ENCODE peak calls at places on chromosomes 16 and 17, in ten cellular contexts. R, K, P, C, Q, S, W, G, M and E are unnamed samples. For H3K27me3, the result is how much of the 10 kb centered on the place peaks cover.

GRCh38 chr17:45144199-45145034 is 3.9 kb upstream of the HEXIM1 start:
- DNase-seq in R (no peak), K (no peak), P (no peak), C (peak), Q (no peak), S (no peak), W (no peak), G (no peak), M (no peak), E (no peak)

GRCh38 chr17:45364531-45365390 is 47.9 kb upstream of the MAP3K14 start:
- DNase-seq in R (no peak), K (peak), P (no peak), C (no peak), Q (no peak), S (no peak), W (no peak), G (no peak), M (no peak), E (no peak)

GRCh38 chr16:68282064-68282452 is 17.7 kb downstream of the SLC7A6 start:
- DNase-seq in R (no peak), K (no peak), P (no peak), C (no peak), Q (no peak), S (no peak), W (no peak), G (no peak), M (no peak), E (no peak)

GRCh38 chr16:11996433-11997174 is 20.1 kb downstream of the SNX29 start:
- DNase-seq in R (no peak), K (no peak), P (no peak), C (no peak), Q (no peak), S (no peak), W (no peak), G (no peak), M (peak), E (no peak)

GRCh38 chr16:35497399-35497798 is 2038.0 kb downstream of the TP53TG3F start:
- DNase-seq in R (no peak), K (no peak), P (peak), C (no peak), Q (no peak), S (no peak), W (no peak), G (no peak), M (no peak), E (no peak)

GRCh38 chr17:31830971-31831755 is 27.9 kb downstream of the COPRS start:
- DNase-seq in R (no peak), K (no peak), P (no peak), C (no peak), Q (no peak), S (no peak), W (no peak), G (no peak), M (peak), E (no peak)

GRCh38 chr16:20678242-20678641 is 19.2 kb downstream of the ACSM1 start:
- DNase-seq in R (no peak), K (no peak), P (no peak), C (no peak), Q (no peak), S (no peak), W (no peak), G (no peak), M (no peak), E (no peak)

GRCh38 chr17:45977976-45978626 is 20.9 kb upstream of the STH start:
- DNase-seq in R (no peak), K (no peak), P (no peak), C (no peak), Q (no peak), S (no peak), W (no peak), G (no peak), M (no peak), E (no peak)

GRCh38 chr17:3588104-3588503 is 21.1 kb downstream of the TRPV1 start:
- DNase-seq in R (no peak), K (no peak), P (no peak), C (no peak), Q (no peak), S (no peak), W (no peak), G (no peak), M (no peak), E (no peak)

GRCh38 chr17:80793851-80794267 is 197.8 kb upstream of the CHMP6 start:
- DNase-seq in R (no peak), K (no peak), P (no peak), C (no peak), Q (no peak), S (no peak), W (no peak), G (no peak), M (no peak), E (no peak)

GRCh38 chr16:73503093-73503492 is 455.2 kb upstream of the ZFHX3 start:
- DNase-seq in R (no peak), K (no peak), P (no peak), C (no peak), Q (no peak), S (no peak), W (no peak), G (no peak), M (no peak), E (no peak)

GRCh38 chr16:75231570-75231969 is 12.8 kb downstream of the CTRB1 start:
- DNase-seq in R (no peak), K (no peak), P (no peak), C (no peak), Q (no peak), S (no peak), W (no peak), G (no peak), M (no peak), E (no peak)

GRCh38 chr17:61410100-61410551 is 10.5 kb downstream of the TBX2 start:
- DNase-seq in R (no peak), K (no peak), P (no peak), C (no peak), Q (no peak), S (peak), W (no peak), G (no peak), M (no peak), E (no peak)

GRCh38 chr17:32720671-32721070 is 156.3 kb downstream of the MYO1D start:
- DNase-seq in R (no peak), K (no peak), P (no peak), C (no peak), Q (no peak), S (no peak), W (no peak), G (no peak), M (no peak), E (no peak)

GRCh38 chr17:50953518-50953830 is 87.3 kb upstream of the TOB1 start:
- DNase-seq in R (no peak), K (no peak), P (no peak), C (no peak), Q (no peak), S (no peak), W (no peak), G (no peak), M (no peak), E (no peak)

GRCh38 chr17:31413871-31414589 is 22.6 kb downstream of the RAB11FIP4 start:
- DNase-seq in R (no peak), K (no peak), P (no peak), C (no peak), Q (no peak), S (peak), W (peak), G (peak), M (peak), E (no peak)

GRCh38 chr17:19897901-19898300 is 30.2 kb upstream of the ULK2 start:
- DNase-seq in R (no peak), K (peak), P (no peak), C (no peak), Q (no peak), S (peak), W (no peak), G (peak), M (peak), E (no peak)

GRCh38 chr16:14399397-14400284 is 230.4 kb downstream of the PARN start:
- DNase-seq in R (no peak), K (no peak), P (peak), C (peak), Q (peak), S (peak), W (no peak), G (peak), M (peak), E (no peak)

GRCh38 chr17:45752246-45752645 is 31.9 kb upstream of the CRHR1 start:
- DNase-seq in R (no peak), K (no peak), P (no peak), C (no peak), Q (no peak), S (no peak), W (no peak), G (no peak), M (no peak), E (no peak)

GRCh38 chr17:604719-605118 is 109.9 kb downstream of the VPS53 start:
- DNase-seq in R (no peak), K (peak), P (no peak), C (no peak), Q (no peak), S (no peak), W (no peak), G (no peak), M (no peak), E (no peak)

GRCh38 chr17:78618264-78619066 is 41.3 kb upstream of the DNAH17 start:
- DNase-seq in R (no peak), K (no peak), P (no peak), C (no peak), Q (no peak), S (no peak), W (no peak), G (no peak), M (no peak), E (no peak)

GRCh38 chr16:82943371-82943770 is 316.6 kb downstream of the CDH13 start:
- DNase-seq in R (no peak), K (peak), P (no peak), C (no peak), Q (no peak), S (no peak), W (no peak), G (peak), M (no peak), E (no peak)

GRCh38 chr16:70569752-70570151 is 46.1 kb downstream of the SF3B3 start:
- DNase-seq in R (no peak), K (no peak), P (no peak), C (no peak), Q (no peak), S (peak), W (no peak), G (no peak), M (no peak), E (no peak)

GRCh38 chr16:70571623-70572022 is 48.0 kb downstream of the SF3B3 start:
- DNase-seq in R (no peak), K (no peak), P (no peak), C (no peak), Q (no peak), S (peak), W (no peak), G (no peak), M (no peak), E (no peak)

GRCh38 chr16:70570967-70571570 is 47.5 kb downstream of the SF3B3 start:
- DNase-seq in R (no peak), K (no peak), P (no peak), C (no peak), Q (no peak), S (peak), W (no peak), G (no peak), M (peak), E (no peak)

GRCh38 chr16:70572050-70572925 is 48.7 kb downstream of the SF3B3 start:
- DNase-seq in R (no peak), K (no peak), P (no peak), C (no peak), Q (no peak), S (no peak), W (no peak), G (no peak), M (no peak), E (no peak)

DNA sequence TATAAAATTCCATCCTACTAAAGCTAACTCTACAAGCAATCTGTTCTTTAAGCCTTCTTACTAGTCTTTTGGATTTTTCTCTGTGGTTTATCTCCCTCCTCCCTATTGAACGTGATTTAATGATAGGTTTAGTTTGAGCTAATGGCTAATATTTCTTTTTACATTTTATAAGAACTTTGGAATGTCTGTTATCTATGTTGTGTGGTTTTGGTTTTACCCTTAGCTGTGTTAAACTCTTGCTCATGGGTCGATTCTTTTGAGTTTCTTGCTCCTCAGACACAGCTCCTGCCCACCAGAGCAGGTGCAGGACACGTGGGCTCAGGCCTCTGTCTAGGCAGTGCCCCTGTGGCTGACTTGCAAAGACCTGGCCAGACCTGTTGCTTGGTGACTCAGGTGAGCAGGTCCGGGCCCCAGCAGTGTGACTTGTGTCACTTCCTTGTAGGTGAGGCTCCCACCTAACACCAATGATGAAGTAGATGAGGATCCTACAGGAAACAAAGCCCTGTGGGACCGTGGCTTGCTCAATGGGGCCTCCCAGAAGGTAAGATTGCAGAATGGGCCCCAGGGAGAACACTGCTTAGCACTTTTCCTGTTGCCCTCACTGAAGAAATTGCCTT is 45.1 kb downstream of the SF3B3 start:
- DNase-seq in R (no peak), K (no peak), P (no peak), C (no peak), Q (no peak), S (no peak), W (peak), G (peak), M (no peak), E (no peak)
- H3K27ac ChIP-seq in R (no peak), K (no peak), P (no peak), C (no peak), Q (no peak), S (no peak), W (peak), G (no peak), M (no peak), E (no peak)

GRCh38 chr16:50478773-50479149 is 69.4 kb upstream of the NKD1 start:
- DNase-seq in R (no peak), K (no peak), P (no peak), C (no peak), Q (no peak), S (no peak), W (peak), G (peak), M (no peak), E (no peak)

GRCh38 chr16:50482271-50482670 is 65.9 kb upstream of the NKD1 start:
- DNase-seq in R (no peak), K (no peak), P (no peak), C (no peak), Q (no peak), S (no peak), W (no peak), G (no peak), M (no peak), E (no peak)

GRCh38 chr16:50479771-50480170 is 68.4 kb upstream of the NKD1 start:
- DNase-seq in R (no peak), K (no peak), P (no peak), C (no peak), Q (no peak), S (no peak), W (no peak), G (no peak), M (no peak), E (no peak)

GRCh38 chr16:50478021-50478772 is 70.0 kb upstream of the NKD1 start:
- DNase-seq in R (no peak), K (no peak), P (no peak), C (no peak), Q (no peak), S (no peak), W (no peak), G (no peak), M (no peak), E (no peak)

GRCh38 chr16:50480206-50480605 is 68.0 kb upstream of the NKD1 start:
- DNase-seq in R (no peak), K (no peak), P (no peak), C (no peak), Q (no peak), S (no peak), W (no peak), G (no peak), M (no peak), E (no peak)
- H3K27me3 ChIP-seq in R (under half), K (under half), P (under half), C (under half), Q (under half), S (under half), W (under half), G (under half), M (under half), E (under half)

GRCh38 chr17:43791589-43791988 is 11.4 kb downstream of the CFAP97D1 start:
- DNase-seq in R (peak), K (peak), P (no peak), C (no peak), Q (no peak), S (no peak), W (no peak), G (peak), M (peak), E (no peak)
- H3K4me3 ChIP-seq in R (no peak), K (no peak), P (no peak), C (no peak), Q (no peak), S (no peak), W (no peak), G (no peak), M (peak), E (no peak)

GRCh38 chr17:49942918-49943317 is 26.1 kb upstream of the DLX4 start:
- DNase-seq in R (no peak), K (no peak), P (no peak), C (no peak), Q (no peak), S (no peak), W (no peak), G (no peak), M (no peak), E (no peak)
- H3K27ac ChIP-seq in R (no peak), K (no peak), P (no peak), C (no peak), Q (no peak), S (no peak), W (no peak), G (no peak), M (no peak), E (no peak)

GRCh38 chr17:41076788-41077187 is 7.2 kb upstream of the KRTAP4-7 start:
- DNase-seq in R (no peak), K (no peak), P (no peak), C (no peak), Q (no peak), S (no peak), W (no peak), G (no peak), M (no peak), E (no peak)
- H3K27me3 ChIP-seq in R (under half), K (under half), P (under half), C (under half), Q (under half), S (under half), W (under half), G (under half), M (under half), E (under half)